ENCODE peak calls at places on chromosomes 12 and 14, in five cellular contexts. J is mucosa of gallbladder; I is stimulated activated CD8-positive, alpha-beta memory T cell treated with anti-CD3 and anti-CD28 coated beads, Interleukin-7, amount 100 ng/mL, for 24 hours; U is DMS153; F is stimulated activated CD4-positive, alpha-beta T cell treated with anti-CD3 and anti-CD28 coated beads, Interleukin-1b, Interleukin-23, amount 100 ng/mL, for 24 hours. Y is an unnamed sample.

GRCh38 chr14:42316746-42317145 is 710.1 kb downstream of the LRFN5 start:
- DNase-seq in F (no peak), I (no peak), U (no peak), J (no peak), Y (no peak)

GRCh38 chr14:24147761-24148428 is 597 bp downstream of the RNF31 start:
- DNase-seq in U (no peak), J (no peak), F (no peak), I (no peak), Y (no peak)

GRCh38 chr12:3315201-3315661 is 175.8 kb upstream of the PRMT8 start:
- DNase-seq in F (no peak), J (peak), I (no peak), U (peak), Y (no peak)

GRCh38 chr14:22509751-22510300 is 79.2 kb downstream of the DAD1 start:
- DNase-seq in F (no peak), U (no peak), J (no peak), I (no peak), Y (no peak)

GRCh38 chr12:12645485-12645884 is 33.8 kb downstream of the CREBL2 start:
- DNase-seq in J (peak), I (no peak), U (no peak), F (no peak), Y (no peak)

GRCh38 chr12:116459501-116459900 is 99.7 kb upstream of the MAP1LC3B2 start:
- DNase-seq in F (no peak), J (no peak), I (no peak), U (no peak), Y (no peak)

GRCh38 chr14:101132051-101132541 is 228.6 kb upstream of the RTL1 start:
- DNase-seq in F (no peak), U (no peak), J (no peak), I (no peak), Y (no peak)

GRCh38 chr12:14247166-14247565 is 118.3 kb upstream of the ATF7IP start:
- DNase-seq in F (no peak), J (no peak), U (no peak), I (no peak), Y (no peak)

GRCh38 chr14:78982551-78982950 is 812.4 kb downstream of the NRXN3 start:
- DNase-seq in I (no peak), F (no peak), J (no peak), U (no peak), Y (no peak)